ENCODE peak calls at places on chromosomes 5 and 9, in ten cellular contexts. H is tibial nerve, O is brain microvascular endothelial cell, P is body of pancreas, M is GM12865, U is fibroblast of lung, V is HL-60, K is testis, X is lower leg skin, F is AG04450. A is an unnamed sample.

GRCh38 chr5:173515526-173515925 is 100.9 kb downstream of the BOD1 start:
- DNase-seq in H (no peak), O (no peak), P (no peak), M (no peak), U (peak), V (no peak), K (no peak), X (no peak), F (peak), A (no peak)

GRCh38 chr5:133365738-133366137 is 246.6 kb downstream of the FSTL4 start:
- DNase-seq in H (no peak), O (no peak), P (no peak), M (no peak), U (no peak), V (no peak), K (no peak), X (no peak), F (no peak), A (no peak)

GRCh38 chr9:27337833-27338526 is 41.0 kb upstream of the EQTN start:
- DNase-seq in H (no peak), O (no peak), P (no peak), M (no peak), U (no peak), V (no peak), K (no peak), X (no peak), F (no peak), A (no peak)

GRCh38 chr5:145848854-145849253 is 13.7 kb upstream of the PRELID2 start:
- DNase-seq in H (no peak), O (peak), P (no peak), M (no peak), U (peak), V (no peak), K (no peak), X (no peak), F (no peak), A (peak)

GRCh38 chr9:136225366-136225747 is 20.3 kb downstream of the QSOX2 start:
- DNase-seq in H (no peak), O (no peak), P (no peak), M (peak), U (no peak), V (no peak), K (no peak), X (no peak), F (no peak), A (no peak)

GRCh38 chr9:7910426-7911015 is 110.9 kb upstream of the DMAC1 start:
- DNase-seq in H (no peak), O (no peak), P (no peak), M (no peak), U (no peak), V (no peak), K (no peak), X (no peak), F (no peak), A (peak)

GRCh38 chr9:135002336-135002735 is 84.6 kb upstream of the FCN1 start:
- DNase-seq in H (no peak), O (no peak), P (no peak), M (no peak), U (no peak), V (no peak), K (no peak), X (no peak), F (no peak), A (no peak)

GRCh38 chr9:124828679-124829669 is 24.3 kb upstream of the WDR38 start:
- DNase-seq in H (no peak), O (no peak), P (no peak), M (no peak), U (no peak), V (no peak), K (no peak), X (no peak), F (no peak), A (no peak)

GRCh38 chr5:141725909-141726308 is 43.9 kb upstream of the ARAP3 start:
- DNase-seq in H (no peak), O (no peak), P (peak), M (no peak), U (peak), V (no peak), K (no peak), X (no peak), F (no peak), A (no peak)

GRCh38 chr9:124395826-124396225 is 19.4 kb downstream of the PSMB7 start:
- DNase-seq in H (no peak), O (no peak), P (no peak), M (no peak), U (no peak), V (no peak), K (no peak), X (no peak), F (no peak), A (no peak)

GRCh38 chr9:18863821-18864220 is 169.2 kb downstream of the SAXO1 start:
- DNase-seq in H (no peak), O (no peak), P (no peak), M (no peak), U (peak), V (no peak), K (no peak), X (no peak), F (no peak), A (no peak)

GRCh38 chr5:43659075-43659474 is 56.1 kb downstream of the NNT start:
- DNase-seq in H (no peak), O (no peak), P (no peak), M (no peak), U (no peak), V (no peak), K (no peak), X (no peak), F (no peak), A (no peak)

GRCh38 chr9:137606005-137606601 is 617 bp downstream of the ARRDC1 start:
- DNase-seq in H (no peak), O (no peak), P (peak), M (no peak), U (no peak), V (no peak), K (no peak), X (no peak), F (no peak), A (no peak)

GRCh38 chr5:166767858-166768257 is 1523.6 kb upstream of the WWC1 start:
- DNase-seq in H (no peak), O (no peak), P (no peak), M (no peak), U (no peak), V (no peak), K (no peak), X (no peak), F (no peak), A (no peak)

GRCh38 chr9:122213102-122213588 is 15.6 kb downstream of the LHX6 start:
- DNase-seq in H (no peak), O (no peak), P (no peak), M (no peak), U (no peak), V (no peak), K (no peak), X (no peak), F (no peak), A (no peak)

GRCh38 chr5:58455495-58455894 is 4.4 kb downstream of the PLK2 start:
- DNase-seq in H (no peak), O (no peak), P (no peak), M (no peak), U (no peak), V (no peak), K (no peak), X (no peak), F (no peak), A (no peak)

GRCh38 chr5:982377-983237 is 26.0 kb upstream of the NKD2 start:
- DNase-seq in H (no peak), O (no peak), P (no peak), M (no peak), U (no peak), V (no peak), K (no peak), X (no peak), F (no peak), A (no peak)
- TF ChIP-seq CTCF in H (no peak), O (peak), P (no peak), M (peak), U (peak), V (no peak), K (no peak), X (no peak), F (peak), A (peak)

DNA sequence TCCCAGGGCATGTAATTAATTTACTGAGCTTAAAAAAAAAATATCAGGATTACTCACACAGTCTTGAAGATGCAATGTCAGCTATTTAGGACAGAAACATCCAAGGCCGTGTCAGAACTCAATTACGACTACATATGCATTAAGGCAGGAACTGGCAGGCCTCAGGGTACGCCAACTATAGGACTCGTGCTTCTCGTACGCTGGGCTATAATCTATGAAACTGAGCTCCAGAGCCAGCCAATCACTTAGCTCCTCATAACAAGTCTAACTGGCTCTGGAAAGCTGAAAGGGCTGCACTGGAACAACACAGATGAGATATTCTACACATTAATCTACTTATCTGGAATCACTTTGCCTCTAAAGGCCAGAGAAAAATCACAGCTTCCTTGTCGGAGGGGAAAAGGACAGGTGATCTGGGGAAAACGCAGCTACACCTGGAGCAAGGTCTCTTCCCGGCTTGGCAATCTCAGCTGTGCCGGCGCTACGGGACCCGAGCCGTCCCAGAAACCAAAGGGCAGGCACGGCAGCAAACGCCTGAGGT is 212.0 kb downstream of the DEPDC1B start:
- DNase-seq in H (no peak), O (peak), P (peak), M (no peak), U (peak), V (no peak), K (no peak), X (peak), F (no peak), A (no peak)
- H3K4me3 ChIP-seq in H (no peak), O (peak), P (no peak), M (no peak), U (no peak), V (no peak), K (peak), X (no peak), F (no peak), A (no peak)

DNA sequence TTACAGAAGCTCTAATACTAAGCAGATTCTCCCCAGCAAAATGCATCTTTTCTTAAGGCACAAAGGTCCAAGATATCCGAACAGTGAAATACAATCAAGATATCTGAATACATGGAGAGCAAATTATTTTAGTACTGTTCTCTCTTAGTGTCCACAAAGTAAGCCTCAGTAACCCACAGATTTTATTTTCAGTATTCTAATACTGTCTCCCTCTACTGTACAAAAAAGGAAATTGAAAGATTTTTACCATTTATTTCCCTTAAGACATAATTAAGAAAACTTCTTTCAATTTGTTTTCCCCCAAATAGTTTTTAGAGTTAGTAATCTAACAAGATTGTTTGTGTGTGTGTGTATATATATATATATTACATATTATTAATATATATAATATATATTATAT is 24.7 kb upstream of the NOL6 start:
- DNase-seq in H (no peak), O (no peak), P (no peak), M (peak), U (peak), V (no peak), K (no peak), X (no peak), F (no peak), A (peak)
- TF ChIP-seq CTCF in H (peak), O (no peak), P (no peak), M (no peak), U (peak), V (no peak), K (no peak), X (no peak), F (peak), A (no peak)

GRCh38 chr5:76402880-76403712 is at the start of gene IQGAP2:
- DNase-seq in H (peak), O (peak), P (peak), M (peak), U (peak), V (peak), K (peak), X (peak), F (peak), A (peak)

GRCh38 chr5:76403963-76404693 is 1.0 kb downstream of the IQGAP2 start:
- DNase-seq in H (no peak), O (no peak), P (peak), M (peak), U (no peak), V (peak), K (peak), X (peak), F (no peak), A (no peak)

GRCh38 chr5:76403713-76403962 is 553 bp downstream of the IQGAP2 start:
- DNase-seq in H (no peak), O (no peak), P (no peak), M (no peak), U (no peak), V (no peak), K (no peak), X (no peak), F (no peak), A (peak)

GRCh38 chr5:76406014-76406413 is 2.9 kb downstream of the IQGAP2 start:
- DNase-seq in H (no peak), O (no peak), P (no peak), M (peak), U (no peak), V (no peak), K (no peak), X (no peak), F (no peak), A (no peak)

DNA sequence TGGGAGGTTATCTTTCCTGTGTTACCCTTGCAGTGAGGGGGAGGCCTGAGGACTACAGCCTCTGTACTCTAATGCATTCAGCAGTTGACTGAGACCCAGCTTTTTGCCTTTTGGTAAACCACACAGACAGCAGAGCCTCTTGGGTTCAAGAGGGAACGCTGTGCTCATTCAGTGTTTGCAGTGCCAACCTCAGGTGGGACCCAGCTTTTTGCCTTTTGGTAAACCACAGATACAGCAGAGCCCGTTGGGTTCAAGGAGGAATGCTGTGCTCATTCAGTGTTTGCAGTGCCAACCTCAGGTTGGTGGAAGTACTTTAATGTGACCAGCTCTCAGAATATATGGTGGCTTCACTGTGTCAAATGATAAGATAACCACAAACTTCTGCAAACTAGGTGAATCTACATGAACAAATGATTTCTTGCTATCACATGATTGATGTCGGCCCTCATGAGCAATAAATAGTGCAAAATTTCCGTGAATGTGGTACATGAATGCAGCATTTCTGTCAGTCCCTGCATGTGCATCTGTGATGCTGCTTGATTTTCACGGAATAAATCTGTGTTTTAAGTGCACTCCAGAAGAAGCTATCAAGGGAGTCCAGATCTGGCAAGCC is 1.7 kb downstream of the IQGAP2 start:
- DNase-seq in H (no peak), O (no peak), P (no peak), M (no peak), U (no peak), V (no peak), K (no peak), X (no peak), F (no peak), A (no peak)
- H3K4me3 ChIP-seq in H (peak), O (no peak), P (no peak), M (peak), U (no peak), V (peak), K (no peak), X (no peak), F (no peak), A (no peak)

DNA sequence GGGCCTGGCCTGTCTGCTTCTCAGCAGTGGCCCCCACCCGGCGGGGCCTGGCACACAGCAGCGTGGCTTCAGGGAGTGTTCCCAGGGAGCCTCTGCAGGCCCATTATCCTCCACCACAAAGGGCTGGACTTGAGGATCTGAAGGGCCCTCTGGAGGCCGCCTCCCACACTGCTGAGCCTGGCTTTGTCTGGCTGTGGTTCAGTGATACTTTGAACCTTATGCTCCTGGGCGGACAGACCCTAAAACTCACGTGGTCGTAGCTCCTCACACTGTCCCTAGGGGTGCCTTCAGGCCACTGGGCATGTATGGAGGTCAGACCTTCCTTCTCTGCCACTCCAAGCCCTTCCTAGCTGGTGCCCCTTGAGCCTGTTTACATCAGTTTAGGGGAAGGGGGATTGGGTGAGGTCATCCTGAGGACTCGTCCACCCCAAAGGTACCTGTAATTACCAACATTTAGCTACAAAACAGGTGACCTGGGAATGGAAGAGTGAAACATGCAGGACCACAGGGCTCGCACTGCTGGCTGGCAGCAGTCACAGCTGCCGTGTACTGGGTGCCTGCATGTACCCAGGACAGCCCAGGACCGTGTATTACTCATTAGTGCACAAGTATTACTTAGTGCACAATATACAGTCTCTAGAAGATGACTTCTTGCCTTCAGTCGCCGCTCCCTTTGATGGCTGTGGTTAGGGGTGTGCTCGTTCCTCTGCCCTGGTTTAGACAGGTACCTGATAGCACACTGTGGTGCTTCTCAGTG is 8.5 kb downstream of the GRHPR start:
- DNase-seq in H (no peak), O (no peak), P (no peak), M (no peak), U (no peak), V (no peak), K (peak), X (no peak), F (no peak), A (peak)
- TF ChIP-seq CTCF in H (peak), O (peak), P (no peak), M (no peak), U (no peak), V (no peak), K (no peak), X (no peak), F (no peak), A (peak)

GRCh38 chr9:714675-715074 is 126.8 kb upstream of the DMRT1 start:
- DNase-seq in H (no peak), O (no peak), P (no peak), M (no peak), U (no peak), V (no peak), K (no peak), X (no peak), F (no peak), A (no peak)
- H3K4me3 ChIP-seq in H (no peak), O (no peak), P (no peak), M (no peak), U (no peak), V (no peak), K (no peak), X (no peak), F (no peak), A (no peak)

GRCh38 chr5:38193015-38193581 is 65.3 kb upstream of the EGFLAM start:
- DNase-seq in H (peak), O (peak), P (peak), M (peak), U (peak), V (peak), K (peak), X (peak), F (peak), A (peak)
- TF ChIP-seq CTCF in H (peak), O (peak), P (peak), M (peak), U (peak), V (peak), K (peak), X (peak), F (peak), A (peak)

GRCh38 chr5:95619518-95620029 is 313 bp upstream of the GPR150 start:
- DNase-seq in H (no peak), O (no peak), P (no peak), M (no peak), U (no peak), V (no peak), K (no peak), X (no peak), F (no peak), A (no peak)
- H3K4me3 ChIP-seq in H (peak), O (peak), P (peak), M (peak), U (peak), V (no peak), K (no peak), X (no peak), F (peak), A (peak)

A was measured in astrocyte of the spinal cord.